ENCODE peak calls at places on chromosomes 16 and 17, in ten cellular contexts. I, C, Y, J, P, L, V, O, H and A are unnamed samples.
A peak's percentile ranks its signal among the peaks of the same experiment; 100 is the strongest.

GRCh38 chr16:4944333-4945281 is 7.7 kb upstream of the PPL start:
- DNase-seq in I (peak; percentile 98), C (peak; percentile 64), Y (peak; percentile 82), J (peak; percentile 67), P (no peak), L (peak; percentile 66), V (peak; percentile 92), O (peak; percentile 98), H (peak; percentile 98), A (peak; percentile 53)

GRCh38 chr16:56669005-56669839 is at the start of gene MT1H:
- DNase-seq in I (no peak), C (no peak), Y (no peak), J (no peak), P (no peak), L (peak; percentile 51), V (no peak), O (no peak), H (no peak), A (no peak)

GRCh38 chr17:5587431-5588032 is 3.2 kb upstream of the NLRP1 start:
- DNase-seq in I (no peak), C (peak; percentile 68), Y (no peak), J (peak; percentile 65), P (peak; percentile 68), L (peak; percentile 86), V (no peak), O (peak; percentile 86), H (no peak), A (no peak)

GRCh38 chr17:2137342-2138098 is 82.6 kb downstream of the HIC1 start:
- DNase-seq in I (no peak), C (no peak), Y (no peak), J (no peak), P (no peak), L (peak; percentile 93), V (no peak), O (peak; percentile 71), H (no peak), A (no peak)

GRCh38 chr16:10114411-10114810 is 67.8 kb downstream of the GRIN2A start:
- DNase-seq in I (no peak), C (no peak), Y (no peak), J (no peak), P (no peak), L (no peak), V (no peak), O (no peak), H (no peak), A (no peak)

GRCh38 chr17:73798111-73798748 is 154.0 kb upstream of the SDK2 start:
- DNase-seq in I (no peak), C (no peak), Y (no peak), J (no peak), P (no peak), L (no peak), V (no peak), O (peak; percentile 91), H (no peak), A (no peak)

GRCh38 chr16:88527937-88528743 is 42.1 kb upstream of the ZC3H18 start:
- DNase-seq in I (no peak), C (no peak), Y (no peak), J (no peak), P (no peak), L (no peak), V (no peak), O (no peak), H (peak; percentile 44), A (no peak)

GRCh38 chr17:13395872-13396271 is 205.9 kb downstream of the HS3ST3A1 start:
- DNase-seq in I (no peak), C (no peak), Y (no peak), J (no peak), P (no peak), L (no peak), V (no peak), O (no peak), H (no peak), A (no peak)

GRCh38 chr16:8798174-8798527 is 512 bp downstream of the PMM2 start:
- DNase-seq in I (no peak), C (peak; percentile 29), Y (no peak), J (no peak), P (no peak), L (no peak), V (no peak), O (peak; percentile 21), H (no peak), A (no peak)

GRCh38 chr17:39175695-39176093 is 9.7 kb upstream of the ARL5C start:
- DNase-seq in I (no peak), C (no peak), Y (no peak), J (no peak), P (no peak), L (no peak), V (no peak), O (no peak), H (no peak), A (no peak)

GRCh38 chr17:30378797-30379302 is at the start of gene CPD:
- DNase-seq in I (peak; percentile 98), C (peak; percentile 99), Y (peak; percentile 98), J (peak; percentile 98), P (peak; percentile 99), L (peak; percentile 97), V (peak; percentile 96), O (peak; percentile 95), H (peak; percentile 99), A (peak; percentile 98)
- TF ChIP-seq CTCF in I (no peak), C (no peak), Y (no peak), J (no peak), P (no peak), L (no peak), V (no peak), O (no peak), H (no peak), A (no peak)

GRCh38 chr17:30805944-30806456 is 18.5 kb downstream of the CRLF3 start:
- DNase-seq in I (no peak), C (no peak), Y (no peak), J (no peak), P (no peak), L (no peak), V (no peak), O (no peak), H (no peak), A (no peak)
- TF ChIP-seq CTCF in I (no peak), C (peak; percentile 43), Y (no peak), J (no peak), P (peak; percentile 71), L (no peak), V (no peak), O (peak; percentile 31), H (no peak), A (no peak)

GRCh38 chr17:50194441-50195195 is 6.8 kb downstream of the COL1A1 start:
- DNase-seq in I (no peak), C (no peak), Y (no peak), J (no peak), P (no peak), L (no peak), V (no peak), O (no peak), H (no peak), A (no peak)

GRCh38 chr17:50196826-50197225 is 4.6 kb downstream of the COL1A1 start:
- DNase-seq in I (peak; percentile 79), C (no peak), Y (no peak), J (no peak), P (no peak), L (no peak), V (no peak), O (peak; percentile 53), H (no peak), A (no peak)

GRCh38 chr17:50192873-50193274 is 8.6 kb downstream of the COL1A1 start:
- DNase-seq in I (no peak), C (no peak), Y (no peak), J (no peak), P (no peak), L (no peak), V (no peak), O (no peak), H (no peak), A (no peak)

GRCh38 chr17:50196036-50196435 is 5.4 kb downstream of the COL1A1 start:
- DNase-seq in I (no peak), C (no peak), Y (no peak), J (no peak), P (no peak), L (no peak), V (no peak), O (no peak), H (no peak), A (no peak)

DNA sequence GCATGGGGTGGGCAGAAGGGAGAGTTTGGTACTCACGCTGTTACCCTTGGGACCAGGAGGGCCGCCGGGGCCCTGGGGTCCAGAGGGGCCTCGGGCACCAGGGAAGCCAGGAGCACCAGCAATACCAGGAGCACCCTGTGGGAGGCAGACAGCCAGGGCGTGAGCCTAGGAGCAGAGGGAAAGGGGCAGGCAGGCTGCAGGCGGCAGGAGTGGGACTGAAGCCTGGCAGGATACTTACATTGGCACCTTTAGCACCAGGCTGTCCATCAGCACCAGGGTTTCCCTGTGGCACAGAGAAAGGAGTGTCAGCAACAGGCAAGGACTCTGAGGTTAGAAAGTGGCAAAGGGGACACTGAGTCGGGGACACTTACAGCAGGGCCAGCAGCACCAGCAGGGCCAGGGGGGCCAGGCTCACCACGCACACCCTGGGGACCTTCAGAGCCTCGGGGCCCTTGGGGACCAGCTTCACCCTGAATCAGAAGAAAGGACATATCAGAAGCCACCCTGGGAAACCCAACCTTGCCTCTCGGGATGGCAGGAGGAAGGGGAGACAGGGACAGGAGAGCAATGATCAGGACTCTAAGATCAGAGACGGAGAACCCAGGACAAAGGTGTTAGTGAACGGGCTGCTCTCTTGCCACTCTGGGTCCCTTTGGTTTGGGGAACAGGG is 6.1 kb downstream of the COL1A1 start:
- DNase-seq in I (no peak), C (no peak), Y (no peak), J (no peak), P (no peak), L (no peak), V (no peak), O (no peak), H (no peak), A (no peak)
- TF ChIP-seq CTCF in I (no peak), C (peak; percentile 48), Y (no peak), J (no peak), P (no peak), L (peak; percentile 27), V (no peak), O (peak; percentile 41), H (no peak), A (no peak)

GRCh38 chr17:82896071-82897000 is 56.5 kb upstream of the ZNF750 start:
- DNase-seq in I (no peak), C (no peak), Y (no peak), J (no peak), P (no peak), L (no peak), V (no peak), O (no peak), H (no peak), A (no peak)

GRCh38 chr17:82899941-82900340 is 60.1 kb upstream of the ZNF750 start:
- DNase-seq in I (no peak), C (no peak), Y (no peak), J (no peak), P (no peak), L (no peak), V (no peak), O (no peak), H (no peak), A (no peak)

GRCh38 chr17:82898976-82899514 is 59.2 kb upstream of the ZNF750 start:
- DNase-seq in I (no peak), C (peak; percentile 63), Y (no peak), J (no peak), P (no peak), L (no peak), V (no peak), O (no peak), H (no peak), A (no peak)

GRCh38 chr17:82895087-82895486 is 55.3 kb upstream of the ZNF750 start:
- DNase-seq in I (no peak), C (no peak), Y (no peak), J (no peak), P (no peak), L (no peak), V (no peak), O (no peak), H (no peak), A (no peak)

GRCh38 chr17:82897514-82898249 is 57.9 kb upstream of the ZNF750 start:
- DNase-seq in I (no peak), C (no peak), Y (no peak), J (no peak), P (no peak), L (no peak), V (no peak), O (no peak), H (no peak), A (no peak)
- TF ChIP-seq CTCF in I (no peak), C (no peak), Y (no peak), J (no peak), P (no peak), L (peak; percentile 46), V (no peak), O (no peak), H (no peak), A (no peak)